ENCODE peak calls at places on chromosomes 6 and 20, in five cellular contexts. One of them, this sample, is unnamed.

GRCh38 chr6:28356666-28357020 is 6.9 kb downstream of the ZKSCAN3 start:
- DNase-seq in activated gamma-delta T cell treated with Interleukin-2 at 50 U/mL for 16 hours: no peak
- DNase-seq in iPS-NIHi11: no peak
- DNase-seq in activated CD4-positive, alpha-beta T cell treated with anti-CD3 and anti-CD28 coated beads, Interleukin-2, amount 50 U/mL, for 48 hours: no peak
- DNase-seq in T-helper 1 cell: no peak
- DNase-seq in this sample: no peak

GRCh38 chr6:89243331-89243629 is 26.1 kb upstream of the GABRR1 start:
- DNase-seq in activated gamma-delta T cell treated with Interleukin-2 at 50 U/mL for 16 hours: no peak
- DNase-seq in iPS-NIHi11: no peak
- DNase-seq in activated CD4-positive, alpha-beta T cell treated with anti-CD3 and anti-CD28 coated beads, Interleukin-2, amount 50 U/mL, for 48 hours: no peak
- DNase-seq in T-helper 1 cell: no peak
- DNase-seq in this sample: no peak

GRCh38 chr6:1726341-1726763 is 116.6 kb downstream of the FOXC1 start:
- DNase-seq in activated gamma-delta T cell treated with Interleukin-2 at 50 U/mL for 16 hours: no peak
- DNase-seq in iPS-NIHi11: no peak
- DNase-seq in activated CD4-positive, alpha-beta T cell treated with anti-CD3 and anti-CD28 coated beads, Interleukin-2, amount 50 U/mL, for 48 hours: no peak
- DNase-seq in T-helper 1 cell: no peak
- DNase-seq in this sample: no peak

GRCh38 chr6:31652925-31653724 is 664 bp upstream of the BAG6 start:
- DNase-seq in activated gamma-delta T cell treated with Interleukin-2 at 50 U/mL for 16 hours: peak
- DNase-seq in iPS-NIHi11: peak
- DNase-seq in activated CD4-positive, alpha-beta T cell treated with anti-CD3 and anti-CD28 coated beads, Interleukin-2, amount 50 U/mL, for 48 hours: peak
- DNase-seq in T-helper 1 cell: peak
- DNase-seq in this sample: no peak

GRCh38 chr6:30891816-30892553 is 7.7 kb downstream of the DDR1 start:
- DNase-seq in activated gamma-delta T cell treated with Interleukin-2 at 50 U/mL for 16 hours: no peak
- DNase-seq in iPS-NIHi11: no peak
- DNase-seq in activated CD4-positive, alpha-beta T cell treated with anti-CD3 and anti-CD28 coated beads, Interleukin-2, amount 50 U/mL, for 48 hours: no peak
- DNase-seq in T-helper 1 cell: no peak
- DNase-seq in this sample: no peak

GRCh38 chr6:14763616-14764015 is 482.3 kb upstream of the JARID2 start:
- DNase-seq in activated gamma-delta T cell treated with Interleukin-2 at 50 U/mL for 16 hours: no peak
- DNase-seq in iPS-NIHi11: no peak
- DNase-seq in activated CD4-positive, alpha-beta T cell treated with anti-CD3 and anti-CD28 coated beads, Interleukin-2, amount 50 U/mL, for 48 hours: no peak
- DNase-seq in T-helper 1 cell: no peak
- DNase-seq in this sample: no peak

GRCh38 chr6:101391772-101392560 is 1.5 kb upstream of the GRIK2 start:
- DNase-seq in activated gamma-delta T cell treated with Interleukin-2 at 50 U/mL for 16 hours: no peak
- DNase-seq in iPS-NIHi11: peak
- DNase-seq in activated CD4-positive, alpha-beta T cell treated with anti-CD3 and anti-CD28 coated beads, Interleukin-2, amount 50 U/mL, for 48 hours: no peak
- DNase-seq in T-helper 1 cell: no peak
- DNase-seq in this sample: no peak

GRCh38 chr20:44422083-44422482 is 53.6 kb upstream of the TTPAL start:
- DNase-seq in activated gamma-delta T cell treated with Interleukin-2 at 50 U/mL for 16 hours: no peak
- DNase-seq in iPS-NIHi11: no peak
- DNase-seq in activated CD4-positive, alpha-beta T cell treated with anti-CD3 and anti-CD28 coated beads, Interleukin-2, amount 50 U/mL, for 48 hours: no peak
- DNase-seq in T-helper 1 cell: no peak
- DNase-seq in this sample: no peak

GRCh38 chr6:46203388-46203787 is 32.6 kb upstream of the ENPP5 start:
- DNase-seq in activated gamma-delta T cell treated with Interleukin-2 at 50 U/mL for 16 hours: no peak
- DNase-seq in iPS-NIHi11: no peak
- DNase-seq in activated CD4-positive, alpha-beta T cell treated with anti-CD3 and anti-CD28 coated beads, Interleukin-2, amount 50 U/mL, for 48 hours: no peak
- DNase-seq in T-helper 1 cell: no peak
- DNase-seq in this sample: no peak

GRCh38 chr20:19973920-19974620 is 43.1 kb upstream of the NAA20 start:
- DNase-seq in activated gamma-delta T cell treated with Interleukin-2 at 50 U/mL for 16 hours: no peak
- DNase-seq in iPS-NIHi11: no peak
- DNase-seq in activated CD4-positive, alpha-beta T cell treated with anti-CD3 and anti-CD28 coated beads, Interleukin-2, amount 50 U/mL, for 48 hours: no peak
- DNase-seq in T-helper 1 cell: no peak
- DNase-seq in this sample: no peak

GRCh38 chr6:149268146-149268545 is 49.4 kb upstream of the TAB2 start:
- DNase-seq in activated gamma-delta T cell treated with Interleukin-2 at 50 U/mL for 16 hours: no peak
- DNase-seq in iPS-NIHi11: no peak
- DNase-seq in activated CD4-positive, alpha-beta T cell treated with anti-CD3 and anti-CD28 coated beads, Interleukin-2, amount 50 U/mL, for 48 hours: no peak
- DNase-seq in T-helper 1 cell: no peak
- DNase-seq in this sample: no peak

GRCh38 chr6:149142924-149143429 is 174.5 kb upstream of the TAB2 start:
- DNase-seq in activated gamma-delta T cell treated with Interleukin-2 at 50 U/mL for 16 hours: no peak
- DNase-seq in iPS-NIHi11: no peak
- DNase-seq in activated CD4-positive, alpha-beta T cell treated with anti-CD3 and anti-CD28 coated beads, Interleukin-2, amount 50 U/mL, for 48 hours: no peak
- DNase-seq in T-helper 1 cell: no peak
- DNase-seq in this sample: no peak

GRCh38 chr6:41288025-41288777 is 1.7 kb upstream of the TREM1 start:
- DNase-seq in activated gamma-delta T cell treated with Interleukin-2 at 50 U/mL for 16 hours: no peak
- DNase-seq in iPS-NIHi11: no peak
- DNase-seq in activated CD4-positive, alpha-beta T cell treated with anti-CD3 and anti-CD28 coated beads, Interleukin-2, amount 50 U/mL, for 48 hours: no peak
- DNase-seq in T-helper 1 cell: no peak
- DNase-seq in this sample: no peak

GRCh38 chr6:108711094-108711493 is 137.1 kb upstream of the ARMC2 start:
- DNase-seq in activated gamma-delta T cell treated with Interleukin-2 at 50 U/mL for 16 hours: no peak
- DNase-seq in iPS-NIHi11: no peak
- DNase-seq in activated CD4-positive, alpha-beta T cell treated with anti-CD3 and anti-CD28 coated beads, Interleukin-2, amount 50 U/mL, for 48 hours: no peak
- DNase-seq in T-helper 1 cell: no peak
- DNase-seq in this sample: no peak

GRCh38 chr6:30820196-30820595 is 64.1 kb upstream of the DDR1 start:
- DNase-seq in activated gamma-delta T cell treated with Interleukin-2 at 50 U/mL for 16 hours: no peak
- DNase-seq in iPS-NIHi11: no peak
- DNase-seq in activated CD4-positive, alpha-beta T cell treated with anti-CD3 and anti-CD28 coated beads, Interleukin-2, amount 50 U/mL, for 48 hours: no peak
- DNase-seq in T-helper 1 cell: no peak
- DNase-seq in this sample: no peak

GRCh38 chr6:144265061-144265357 is 20.1 kb upstream of the UTRN start:
- DNase-seq in activated gamma-delta T cell treated with Interleukin-2 at 50 U/mL for 16 hours: no peak
- DNase-seq in iPS-NIHi11: no peak
- DNase-seq in activated CD4-positive, alpha-beta T cell treated with anti-CD3 and anti-CD28 coated beads, Interleukin-2, amount 50 U/mL, for 48 hours: no peak
- DNase-seq in T-helper 1 cell: no peak
- DNase-seq in this sample: no peak

GRCh38 chr20:25325073-25325472 is 65.6 kb downstream of the ABHD12 start:
- DNase-seq in activated gamma-delta T cell treated with Interleukin-2 at 50 U/mL for 16 hours: no peak
- DNase-seq in iPS-NIHi11: no peak
- DNase-seq in activated CD4-positive, alpha-beta T cell treated with anti-CD3 and anti-CD28 coated beads, Interleukin-2, amount 50 U/mL, for 48 hours: no peak
- DNase-seq in T-helper 1 cell: no peak
- DNase-seq in this sample: no peak

GRCh38 chr20:35831029-35831428 is 59.2 kb downstream of the PHF20 start:
- DNase-seq in activated gamma-delta T cell treated with Interleukin-2 at 50 U/mL for 16 hours: no peak
- DNase-seq in iPS-NIHi11: no peak
- DNase-seq in activated CD4-positive, alpha-beta T cell treated with anti-CD3 and anti-CD28 coated beads, Interleukin-2, amount 50 U/mL, for 48 hours: peak
- DNase-seq in T-helper 1 cell: no peak
- DNase-seq in this sample: no peak

GRCh38 chr6:158573542-158573931 is 13.6 kb downstream of the TMEM181 start:
- DNase-seq in activated gamma-delta T cell treated with Interleukin-2 at 50 U/mL for 16 hours: no peak
- DNase-seq in iPS-NIHi11: no peak
- DNase-seq in activated CD4-positive, alpha-beta T cell treated with anti-CD3 and anti-CD28 coated beads, Interleukin-2, amount 50 U/mL, for 48 hours: no peak
- DNase-seq in T-helper 1 cell: no peak
- DNase-seq in this sample: no peak

GRCh38 chr6:87483929-87484328 is 11.2 kb downstream of the SLC35A1 start:
- DNase-seq in activated gamma-delta T cell treated with Interleukin-2 at 50 U/mL for 16 hours: no peak
- DNase-seq in iPS-NIHi11: peak
- DNase-seq in activated CD4-positive, alpha-beta T cell treated with anti-CD3 and anti-CD28 coated beads, Interleukin-2, amount 50 U/mL, for 48 hours: peak
- DNase-seq in T-helper 1 cell: no peak
- DNase-seq in this sample: no peak

GRCh38 chr6:2731281-2731909 is 19.3 kb downstream of the MYLK4 start:
- DNase-seq in activated gamma-delta T cell treated with Interleukin-2 at 50 U/mL for 16 hours: no peak
- DNase-seq in iPS-NIHi11: peak
- DNase-seq in activated CD4-positive, alpha-beta T cell treated with anti-CD3 and anti-CD28 coated beads, Interleukin-2, amount 50 U/mL, for 48 hours: peak
- DNase-seq in T-helper 1 cell: no peak
- DNase-seq in this sample: no peak

This sample was measured in activated T-cell treated with anti-CD3 and anti-CD28 coated beads for 1 hour.